ENCODE peak calls at places on chromosomes 2 and 18, in eight cellular contexts. A is cardiac muscle cell; L is Peyer's patch; S is left ventricle myocardium inferior; G is astrocyte; F is GM23248; P is SJSA1; X is CD4-positive, CD25-positive, alpha-beta regulatory T cell. M is an unnamed sample. For H3K27me3, the result is how much of the 10 kb centered on the place peaks cover.

GRCh38 chr2:56185582-56186046 is 1.8 kb downstream of the CCDC85A start:
- DNase-seq in A (peak), S (peak), L (no peak), G (peak), F (peak), X (no peak), P (peak), M (no peak)

GRCh38 chr2:67802296-67802695 is 260.5 kb downstream of the C1D start:
- DNase-seq in A (no peak), F (peak), L (no peak), S (no peak), G (no peak), X (no peak), P (no peak), M (no peak)

GRCh38 chr2:143594745-143595144 is 465.5 kb downstream of the ARHGAP15 start:
- DNase-seq in S (no peak), G (no peak), X (no peak), F (no peak), A (no peak), L (no peak), P (no peak), M (no peak)

GRCh38 chr2:60926751-60927568 is 45.6 kb downstream of the REL start:
- DNase-seq in S (no peak), L (no peak), G (peak), P (no peak), A (peak), F (peak), X (no peak), M (peak)

GRCh38 chr2:128691526-128691925 is 372.9 kb upstream of the HS6ST1 start:
- DNase-seq in A (no peak), L (no peak), S (no peak), P (no peak), X (no peak), G (no peak), F (no peak), M (no peak)

GRCh38 chr2:42443980-42444379 is 49.8 kb downstream of the KCNG3 start:
- DNase-seq in F (no peak), L (no peak), P (no peak), G (no peak), X (no peak), A (no peak), S (no peak), M (no peak)

GRCh38 chr18:2302628-2303516 is 268.4 kb downstream of the METTL4 start:
- DNase-seq in F (peak), A (peak), S (no peak), X (no peak), P (peak), G (peak), L (no peak), M (no peak)

GRCh38 chr2:98757904-98758421 is 27.0 kb upstream of the MGAT4A start:
- DNase-seq in G (peak), F (peak), X (peak), S (peak), A (peak), P (no peak), L (peak), M (peak)

GRCh38 chr2:83471708-83472107 is 987.4 kb downstream of the SUCLG1 start:
- DNase-seq in F (no peak), X (no peak), P (no peak), S (no peak), A (no peak), L (no peak), G (no peak), M (no peak)

GRCh38 chr2:212156114-212156513 is 382.5 kb downstream of the ERBB4 start:
- DNase-seq in G (no peak), F (no peak), P (no peak), A (no peak), L (no peak), S (no peak), X (no peak), M (no peak)

GRCh38 chr18:49845629-49846252 is 32.4 kb upstream of the ACAA2 start:
- DNase-seq in L (no peak), S (no peak), P (no peak), F (peak), A (no peak), X (no peak), G (no peak), M (no peak)

GRCh38 chr2:39061280-39061679 is 59.6 kb downstream of the SOS1 start:
- DNase-seq in S (no peak), F (no peak), G (no peak), P (no peak), L (no peak), X (no peak), A (no peak), M (no peak)

GRCh38 chr2:53058526-53058925 is 709.1 kb upstream of the CHAC2 start:
- DNase-seq in S (no peak), G (peak), L (no peak), F (peak), X (no peak), A (no peak), P (no peak), M (peak)

GRCh38 chr2:135952891-135953290 is 32.5 kb downstream of the DARS1 start:
- DNase-seq in L (no peak), F (no peak), S (no peak), P (no peak), X (no peak), G (peak), A (peak), M (no peak)

GRCh38 chr2:68292108-68292710 is 27.5 kb downstream of the CNRIP1 start:
- DNase-seq in L (no peak), A (peak), S (no peak), G (peak), X (no peak), P (no peak), F (peak), M (peak)

GRCh38 chr18:62847081-62847480 is 131.7 kb downstream of the PHLPP1 start:
- DNase-seq in F (no peak), X (no peak), A (no peak), P (no peak), S (no peak), G (no peak), L (no peak), M (no peak)

DNA sequence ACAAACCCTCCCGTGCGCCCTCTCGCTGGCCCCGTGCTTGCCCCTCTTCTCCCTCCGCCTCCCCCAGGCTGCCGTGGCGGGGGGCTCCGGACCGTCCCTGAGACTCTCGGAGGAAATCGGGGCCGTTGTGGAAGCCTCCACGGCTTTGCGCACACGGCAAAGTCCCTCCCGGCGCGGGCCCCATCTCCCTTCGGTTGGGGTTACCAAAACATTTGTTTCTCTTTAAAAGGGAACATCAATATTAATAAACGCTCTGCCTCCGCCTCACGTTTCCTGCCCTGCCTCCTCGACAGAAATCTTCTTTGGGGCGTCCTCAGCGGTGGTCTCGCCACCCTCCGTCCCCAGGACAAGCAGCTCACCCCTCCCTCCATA is 3.8 kb downstream of the PAX3 start:
- DNase-seq in S (no peak), P (no peak), X (no peak), F (no peak), G (no peak), L (no peak), A (no peak), M (no peak)
- H3K27me3 ChIP-seq in S (half or more), P (under half), X (under half), F (half or more), G (half or more), L (half or more), A (half or more), M (half or more)

GRCh38 chr2:10846110-10846861 is 33.7 kb upstream of the PDIA6 start:
- DNase-seq in F (no peak), S (no peak), P (no peak), X (no peak), L (no peak), G (no peak), A (no peak), M (no peak)
- H3K27me3 ChIP-seq in F (under half), S (under half), P (under half), X (under half), L (under half), G (under half), A (under half), M (under half)

GRCh38 chr2:232352511-232353091 is 25.9 kb upstream of the ALPP start:
- DNase-seq in A (no peak), P (no peak), G (no peak), S (no peak), F (no peak), L (no peak), X (no peak), M (no peak)
- H3K27me3 ChIP-seq in A (half or more), P (half or more), G (under half), S (half or more), F (half or more), L (under half), X (under half), M (half or more)

DNA sequence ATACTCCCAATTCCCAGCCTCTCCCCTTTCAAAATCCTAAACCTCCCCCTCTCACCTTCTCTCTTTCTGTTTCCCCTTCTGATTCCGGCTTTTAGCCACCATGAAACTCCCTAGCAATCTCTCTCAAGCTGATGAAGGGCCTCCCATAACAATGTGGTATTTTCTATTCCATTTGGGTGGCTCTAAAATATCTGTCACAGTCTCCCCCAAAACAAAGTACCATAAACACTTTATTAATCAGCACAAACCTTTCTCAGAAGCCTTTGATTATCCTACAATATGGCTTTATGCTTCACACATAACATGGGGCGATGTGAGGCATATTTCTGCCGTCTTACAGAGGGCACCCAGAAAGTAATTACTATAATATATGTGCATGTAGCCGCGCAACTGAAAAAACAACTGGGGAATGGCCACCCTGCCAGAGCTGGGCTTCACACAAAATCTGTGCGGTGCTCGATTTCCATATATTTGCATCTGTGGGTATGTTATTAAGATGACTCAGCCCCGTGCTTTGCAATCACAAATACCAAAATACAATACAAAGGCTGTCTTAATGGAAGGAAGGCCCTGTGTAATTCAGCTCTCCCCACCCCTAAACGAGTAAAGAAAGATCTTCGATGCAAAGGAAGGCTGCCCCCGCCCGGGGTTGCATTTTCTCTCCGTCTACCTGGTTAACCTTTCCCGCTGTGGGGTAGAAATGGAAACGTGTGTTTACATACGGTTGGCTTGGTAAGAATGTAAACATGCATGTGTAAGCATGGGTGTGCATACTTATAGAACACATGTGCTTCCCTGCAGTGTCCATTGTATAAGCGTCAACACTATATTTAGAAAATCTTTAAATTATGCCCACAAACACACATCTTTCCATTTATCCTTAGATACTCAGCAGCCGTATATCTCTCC is 81.4 kb downstream of the CELF4 start:
- DNase-seq in G (no peak), S (no peak), X (no peak), F (no peak), A (no peak), P (no peak), L (no peak), M (no peak)
- H3K27me3 ChIP-seq in G (under half), S (half or more), X (under half), F (under half), A (half or more), P (under half), L (under half), M (under half)

DNA sequence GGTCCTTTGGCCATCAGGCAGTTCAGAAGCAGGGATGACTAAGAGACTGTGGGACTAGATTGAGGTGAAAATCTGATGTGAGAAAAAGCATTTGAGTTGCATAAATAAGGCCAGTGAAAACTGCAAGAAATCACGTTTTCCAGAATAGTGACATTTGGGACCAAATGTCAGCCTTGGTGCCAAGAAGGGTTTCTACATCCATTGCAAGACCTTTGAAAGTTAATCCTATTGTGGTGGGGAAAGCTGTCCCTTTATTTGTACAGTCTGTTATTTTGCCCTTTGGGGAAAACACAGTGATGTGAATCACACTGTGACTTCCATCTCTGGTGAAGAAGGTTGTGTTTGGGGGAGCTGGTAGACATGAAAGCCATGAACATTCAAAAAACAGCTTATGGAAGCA is 153.5 kb upstream of the SIX2 start:
- DNase-seq in X (no peak), S (no peak), F (no peak), P (no peak), A (no peak), G (no peak), L (no peak), M (no peak)
- H3K27me3 ChIP-seq in X (under half), S (half or more), F (under half), P (under half), A (half or more), G (half or more), L (under half), M (under half)

DNA sequence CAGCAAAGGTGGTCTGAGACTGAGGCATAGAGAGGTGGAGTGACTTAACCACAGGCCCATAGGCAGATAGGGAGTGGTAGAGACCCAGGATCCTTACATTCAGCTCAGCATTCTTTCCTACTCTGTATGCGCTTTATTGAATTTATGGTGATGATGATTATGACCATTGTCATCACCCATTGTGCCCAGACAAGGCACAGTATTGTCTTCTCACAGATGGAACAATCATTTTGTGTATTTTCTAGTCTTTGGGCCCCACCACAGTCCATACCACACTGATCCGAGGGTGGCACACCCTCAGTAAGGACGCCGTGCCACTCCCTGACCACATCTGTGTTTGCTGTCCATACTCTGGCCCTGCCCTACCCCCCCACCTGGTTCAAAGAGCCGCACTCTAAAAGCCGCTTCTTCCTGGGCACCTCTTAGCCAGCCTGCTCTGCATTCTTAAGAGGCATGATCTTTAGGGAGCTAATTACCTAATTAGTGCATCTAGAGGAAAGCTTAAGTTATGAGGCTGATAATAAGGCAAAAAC is 179.6 kb upstream of the SMAD2 start:
- DNase-seq in P (no peak), X (no peak), S (no peak), A (no peak), L (peak), G (no peak), F (no peak), M (no peak)
- H3K27me3 ChIP-seq in P (half or more), X (under half), S (under half), A (under half), L (under half), G (under half), F (under half), M (under half)

GRCh38 chr18:80037300-80037699 is 3.1 kb downstream of the RBFA start:
- DNase-seq in X (no peak), S (no peak), F (peak), P (no peak), G (no peak), L (no peak), A (no peak), M (no peak)
- H3K27me3 ChIP-seq in X (under half), S (under half), F (under half), P (under half), G (under half), L (under half), A (under half), M (under half)